ENCODE peak calls at places on chromosomes 1 and 21, in six cellular contexts. Q, W, Z, X, M and A are unnamed samples.

GRCh38 chr1:17920881-17921635 is 165.9 kb downstream of the ACTL8 start:
- DNase-seq in M (no peak), Q (peak; percentile 9), X (no peak), W (no peak), Z (no peak), A (no peak)

GRCh38 chr1:187621961-187622360 is 793.2 kb downstream of the PLA2G4A start:
- DNase-seq in Z (peak; percentile 63), M (no peak), X (no peak), Q (no peak), W (no peak), A (no peak)

GRCh38 chr1:202811296-202812175 is 782 bp downstream of the PCAT6 start:
- DNase-seq in X (no peak), Q (no peak), M (no peak), W (peak; percentile 75), Z (no peak), A (no peak)

GRCh38 chr1:92949937-92950817 is 11.1 kb downstream of the DIPK1A start:
- DNase-seq in X (no peak), W (no peak), M (no peak), Z (no peak), Q (no peak), A (no peak)

GRCh38 chr1:41622402-41622801 is 137.9 kb upstream of the EDN2 start:
- DNase-seq in Q (no peak), M (no peak), W (no peak), Z (no peak), X (no peak), A (no peak)

GRCh38 chr21:25859264-25859931 is 124.6 kb downstream of the GABPA start:
- DNase-seq in Z (no peak), M (no peak), W (no peak), Q (no peak), X (no peak), A (no peak)

GRCh38 chr1:62334434-62334833 is 15.2 kb upstream of the KANK4 start:
- DNase-seq in W (peak; percentile 47), X (no peak), M (no peak), Q (no peak), Z (no peak), A (no peak)

GRCh38 chr1:217982711-217983405 is 302.2 kb upstream of the RRP15 start:
- DNase-seq in Z (no peak), M (no peak), X (no peak), W (no peak), Q (no peak), A (no peak)

GRCh38 chr1:56827711-56828110 is 8.5 kb upstream of the FYB2 start:
- DNase-seq in M (no peak), Z (no peak), W (no peak), X (no peak), Q (peak; percentile 17), A (no peak)

GRCh38 chr1:108560430-108561144 is 687 bp downstream of the EEIG2 start:
- DNase-seq in M (no peak), W (no peak), X (peak; percentile 81), Z (peak; percentile 20), Q (no peak), A (peak; percentile 22)

GRCh38 chr1:91689586-91690481 is 189.2 kb downstream of the CDC7 start:
- DNase-seq in X (no peak), Q (no peak), W (no peak), M (no peak), Z (no peak), A (no peak)

GRCh38 chr1:9726905-9727595 is 75.5 kb downstream of the PIK3CD start:
- DNase-seq in Z (no peak), Q (no peak), X (no peak), W (peak; percentile 43), M (no peak), A (no peak)

GRCh38 chr1:94522304-94522703 is 19.3 kb downstream of the F3 start:
- DNase-seq in Z (no peak), Q (peak; percentile 14), M (no peak), X (no peak), W (no peak), A (no peak)

GRCh38 chr1:28265577-28265976 is 6.3 kb downstream of the SESN2 start:
- DNase-seq in W (no peak), Z (no peak), X (no peak), Q (no peak), M (no peak), A (no peak)

GRCh38 chr21:29433366-29434059 is 134.8 kb downstream of the BACH1 start:
- DNase-seq in M (no peak), Z (no peak), W (no peak), Q (no peak), X (no peak), A (no peak)

GRCh38 chr1:34532113-34532512 is 222.7 kb upstream of the GJB5 start:
- DNase-seq in Z (no peak), W (no peak), Q (no peak), X (no peak), M (no peak), A (no peak)

GRCh38 chr1:245418029-245418428 is 263.2 kb downstream of the KIF26B start:
- DNase-seq in Z (no peak), Q (peak; percentile 40), M (no peak), X (no peak), W (no peak), A (no peak)

GRCh38 chr21:33268736-33269441 is 2.7 kb downstream of the IL10RB start:
- DNase-seq in Q (no peak), W (no peak), X (no peak), Z (no peak), M (peak; percentile 71), A (no peak)

GRCh38 chr1:110057963-110058518 is 12.4 kb downstream of the ALX3 start:
- DNase-seq in Q (no peak), Z (no peak), M (no peak), W (no peak), X (no peak), A (no peak)

GRCh38 chr1:39524591-39525365 is 33.3 kb downstream of the BMP8A start:
- DNase-seq in X (no peak), M (no peak), Q (no peak), Z (no peak), W (peak; percentile 36), A (no peak)

GRCh38 chr21:38712076-38712475 is 93.7 kb upstream of the ETS2 start:
- DNase-seq in Z (no peak), M (no peak), X (peak; percentile 75), Q (no peak), W (peak; percentile 75), A (no peak)

GRCh38 chr1:188949701-188950100 is 1528.0 kb downstream of the BRINP3 start:
- DNase-seq in M (no peak), X (no peak), W (no peak), Q (no peak), Z (no peak), A (no peak)

GRCh38 chr1:50179639-50180038 is 70.9 kb downstream of the ELAVL4 start:
- DNase-seq in Z (no peak), X (no peak), W (no peak), Q (no peak), M (no peak), A (no peak)

GRCh38 chr1:39960461-39960958 is 5.6 kb downstream of the MFSD2A start:
- DNase-seq in Z (peak; percentile 75), Q (no peak), M (peak; percentile 72), W (no peak), X (no peak), A (peak; percentile 87)

GRCh38 chr1:35264861-35265260 is 3.6 kb upstream of the ZMYM4 start:
- DNase-seq in X (no peak), Q (no peak), W (no peak), M (no peak), Z (no peak), A (no peak)

GRCh38 chr1:26161408-26162219 is 2.7 kb downstream of the FAM110D start:
- DNase-seq in W (peak; percentile 87), X (peak; percentile 77), Q (peak; percentile 26), Z (peak; percentile 71), M (peak; percentile 43), A (no peak)

GRCh38 chr1:154326546-154327465 is 1.5 kb downstream of the ATP8B2 start:
- DNase-seq in W (no peak), Z (no peak), M (no peak), X (peak; percentile 96), Q (no peak), A (no peak)

GRCh38 chr1:173476197-173476663 is 905 bp upstream of the PRDX6 start:
- DNase-seq in Z (no peak), X (no peak), M (peak; percentile 3), W (no peak), Q (peak; percentile 54), A (no peak)

GRCh38 chr1:7223334-7224080 is 438.3 kb downstream of the CAMTA1 start:
- DNase-seq in Z (no peak), X (no peak), W (no peak), M (no peak), Q (no peak), A (no peak)

GRCh38 chr1:88774151-88774556 is 90.1 kb downstream of the PKN2 start:
- DNase-seq in Q (no peak), W (peak; percentile 43), X (no peak), M (no peak), Z (no peak), A (no peak)